ENCODE peak calls at places on chromosome 14, in nine cellular contexts. D, O, Q, N, Y, S, I, H and T are unnamed samples.

GRCh38 chr14:22472935-22473854 is 115.8 kb downstream of the DAD1 start:
- DNase-seq in I (no peak), O (peak), H (no peak), Y (peak), D (peak), Q (peak), S (peak), N (no peak), T (peak)

GRCh38 chr14:70555890-70556289 is 21.1 kb upstream of the ADAM20 start:
- DNase-seq in S (peak), D (peak), O (peak), I (no peak), Q (no peak), Y (no peak), N (no peak), H (no peak), T (peak)

GRCh38 chr14:72608391-72609204 is 285.3 kb downstream of the DPF3 start:
- DNase-seq in O (peak), N (no peak), Q (no peak), S (peak), D (peak), Y (peak), I (no peak), H (no peak), T (peak)

GRCh38 chr14:79062226-79062625 is 892.1 kb downstream of the NRXN3 start:
- DNase-seq in H (no peak), I (no peak), N (no peak), Q (peak), Y (no peak), O (no peak), D (no peak), S (no peak), T (no peak)

GRCh38 chr14:100202712-100203111 is 36.2 kb upstream of the YY1 start:
- DNase-seq in D (no peak), I (no peak), Y (no peak), N (no peak), O (no peak), H (no peak), Q (no peak), S (no peak), T (no peak)

GRCh38 chr14:43183916-43184315 is 1323.2 kb downstream of the FSCB start:
- DNase-seq in Y (no peak), S (no peak), H (no peak), O (no peak), Q (no peak), N (no peak), D (no peak), I (no peak), T (no peak)

GRCh38 chr14:101835566-101835965 is 74.1 kb downstream of the PPP2R5C start:
- DNase-seq in I (no peak), O (no peak), D (no peak), S (no peak), Q (no peak), H (no peak), Y (no peak), N (no peak), T (no peak)

GRCh38 chr14:47917344-47917954 is 242.0 kb upstream of the MDGA2 start:
- DNase-seq in O (no peak), D (peak), I (no peak), H (no peak), Q (peak), N (no peak), Y (peak), S (peak), T (peak)

GRCh38 chr14:103734081-103734888 is 18.7 kb downstream of the ZFYVE21 start:
- DNase-seq in Y (no peak), N (no peak), I (no peak), H (no peak), O (no peak), S (no peak), Q (no peak), D (no peak), T (no peak)